ENCODE peak calls at places on chromosomes 11 and 22, in seven cellular contexts. One of them, this sample, is unnamed.

GRCh38 chr11:8338138-8338537 is 74.5 kb upstream of the LMO1 start:
- DNase-seq in IMR-90: peak; percentile 12
- DNase-seq in tibial nerve: no peak
- DNase-seq in lung: no peak
- DNase-seq in hepatocyte: peak; percentile 57
- DNase-seq in astrocyte: no peak
- DNase-seq in fibroblast of lung: peak; percentile 19
- DNase-seq in this sample: peak; percentile 95

GRCh38 chr11:117933930-117934329 is 4.7 kb upstream of the TMPRSS13 start:
- DNase-seq in IMR-90: no peak
- DNase-seq in tibial nerve: no peak
- DNase-seq in lung: no peak
- DNase-seq in hepatocyte: no peak
- DNase-seq in astrocyte: no peak
- DNase-seq in fibroblast of lung: no peak
- DNase-seq in this sample: peak; percentile 71

GRCh38 chr11:95257596-95257995 is 26.6 kb upstream of the SESN3 start:
- DNase-seq in IMR-90: no peak
- DNase-seq in tibial nerve: no peak
- DNase-seq in lung: no peak
- DNase-seq in hepatocyte: no peak
- DNase-seq in astrocyte: no peak
- DNase-seq in fibroblast of lung: no peak
- DNase-seq in this sample: no peak

GRCh38 chr22:45312415-45312814 is 2.7 kb downstream of the FAM118A start:
- DNase-seq in IMR-90: no peak
- DNase-seq in tibial nerve: no peak
- DNase-seq in lung: no peak
- DNase-seq in hepatocyte: no peak
- DNase-seq in astrocyte: no peak
- DNase-seq in fibroblast of lung: no peak
- DNase-seq in this sample: no peak

GRCh38 chr11:126561327-126561893 is 205.9 kb downstream of the ST3GAL4 start:
- DNase-seq in IMR-90: peak; percentile 69
- DNase-seq in tibial nerve: peak; percentile 26
- DNase-seq in lung: no peak
- DNase-seq in hepatocyte: peak; percentile 86
- DNase-seq in astrocyte: peak; percentile 51
- DNase-seq in fibroblast of lung: peak; percentile 65
- DNase-seq in this sample: peak; percentile 79

GRCh38 chr11:60241786-60242185 is 1.2 kb downstream of the MS4A4E start:
- DNase-seq in IMR-90: no peak
- DNase-seq in tibial nerve: no peak
- DNase-seq in lung: no peak
- DNase-seq in hepatocyte: no peak
- DNase-seq in astrocyte: no peak
- DNase-seq in fibroblast of lung: no peak
- DNase-seq in this sample: no peak

GRCh38 chr22:26585104-26585790 is 4.7 kb downstream of the TPST2 start:
- DNase-seq in IMR-90: peak; percentile 79
- DNase-seq in tibial nerve: no peak
- DNase-seq in lung: peak; percentile 56
- DNase-seq in hepatocyte: peak; percentile 62
- DNase-seq in astrocyte: peak; percentile 72
- DNase-seq in fibroblast of lung: peak; percentile 80
- DNase-seq in this sample: no peak

GRCh38 chr11:129115652-129116585 is 76.2 kb downstream of the ARHGAP32 start:
- DNase-seq in IMR-90: peak; percentile 78
- DNase-seq in tibial nerve: no peak
- DNase-seq in lung: no peak
- DNase-seq in hepatocyte: peak; percentile 23
- DNase-seq in astrocyte: peak; percentile 73
- DNase-seq in fibroblast of lung: peak; percentile 73
- DNase-seq in this sample: no peak

GRCh38 chr11:130168105-130168504 is 8.5 kb downstream of the ST14 start:
- DNase-seq in IMR-90: peak; percentile 88
- DNase-seq in tibial nerve: no peak
- DNase-seq in lung: no peak
- DNase-seq in hepatocyte: no peak
- DNase-seq in astrocyte: peak; percentile 77
- DNase-seq in fibroblast of lung: peak; percentile 54
- DNase-seq in this sample: no peak
- H3K4me3 ChIP-seq in IMR-90: no peak overlapping the region
- H3K4me3 ChIP-seq in tibial nerve: no peak overlapping the region
- H3K4me3 ChIP-seq in lung: no peak overlapping the region
- H3K4me3 ChIP-seq in hepatocyte: no peak overlapping the region
- H3K4me3 ChIP-seq in astrocyte: no peak overlapping the region
- H3K4me3 ChIP-seq in fibroblast of lung: no peak overlapping the region
- H3K4me3 ChIP-seq in this sample: no peak overlapping the region

DNA sequence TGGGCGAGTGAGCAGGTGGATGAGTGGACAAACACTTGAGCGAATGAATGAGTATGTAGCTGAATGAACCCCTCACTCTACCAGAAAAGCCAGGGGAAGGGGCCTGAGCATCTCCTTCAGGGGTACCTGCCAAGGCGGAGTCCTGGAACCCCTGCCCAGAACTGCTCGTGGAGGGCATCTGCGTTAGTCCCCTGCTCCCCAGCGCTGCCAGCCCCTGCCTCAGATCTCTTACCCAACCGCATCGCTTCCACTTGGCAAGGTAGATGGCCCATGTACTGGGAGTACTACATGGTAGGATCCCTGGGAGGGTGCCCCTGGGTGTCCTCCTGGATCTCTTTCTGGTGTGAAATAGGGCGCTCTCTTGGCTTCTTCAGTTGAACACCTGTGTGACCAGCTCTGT is 7.4 kb upstream of the ANO1 start:
- DNase-seq in IMR-90: no peak
- DNase-seq in tibial nerve: no peak
- DNase-seq in lung: no peak
- DNase-seq in hepatocyte: no peak
- DNase-seq in astrocyte: no peak
- DNase-seq in fibroblast of lung: no peak
- DNase-seq in this sample: no peak
- H3K27me3 ChIP-seq in IMR-90: peaks cover 2% of the 10 kb centered on the region
- H3K27me3 ChIP-seq in tibial nerve: peaks cover 54% of the 10 kb centered on the region
- H3K27me3 ChIP-seq in lung: no peaks in the 10 kb centered on the region
- H3K27me3 ChIP-seq in hepatocyte: peaks cover 34% of the 10 kb centered on the region
- H3K27me3 ChIP-seq in astrocyte: peaks cover 23% of the 10 kb centered on the region
- H3K27me3 ChIP-seq in fibroblast of lung: peaks cover 11% of the 10 kb centered on the region
- H3K27me3 ChIP-seq in this sample: peaks cover 15% of the 10 kb centered on the region

GRCh38 chr11:848988-849824 is 6.6 kb downstream of the TSPAN4 start:
- DNase-seq in IMR-90: no peak
- DNase-seq in tibial nerve: no peak
- DNase-seq in lung: no peak
- DNase-seq in hepatocyte: peak; percentile 58
- DNase-seq in astrocyte: no peak
- DNase-seq in fibroblast of lung: no peak
- DNase-seq in this sample: peak; percentile 100
- H3K36me3 ChIP-seq in IMR-90: peaks cover 2% of the 10 kb centered on the region
- H3K36me3 ChIP-seq in tibial nerve: peaks cover 22% of the 10 kb centered on the region
- H3K36me3 ChIP-seq in lung: peaks cover 24% of the 10 kb centered on the region
- H3K36me3 ChIP-seq in hepatocyte: no peaks in the 10 kb centered on the region
- H3K36me3 ChIP-seq in astrocyte: no peaks in the 10 kb centered on the region
- H3K36me3 ChIP-seq in fibroblast of lung: peaks cover 4% of the 10 kb centered on the region
- H3K36me3 ChIP-seq in this sample: no peaks in the 10 kb centered on the region

DNA sequence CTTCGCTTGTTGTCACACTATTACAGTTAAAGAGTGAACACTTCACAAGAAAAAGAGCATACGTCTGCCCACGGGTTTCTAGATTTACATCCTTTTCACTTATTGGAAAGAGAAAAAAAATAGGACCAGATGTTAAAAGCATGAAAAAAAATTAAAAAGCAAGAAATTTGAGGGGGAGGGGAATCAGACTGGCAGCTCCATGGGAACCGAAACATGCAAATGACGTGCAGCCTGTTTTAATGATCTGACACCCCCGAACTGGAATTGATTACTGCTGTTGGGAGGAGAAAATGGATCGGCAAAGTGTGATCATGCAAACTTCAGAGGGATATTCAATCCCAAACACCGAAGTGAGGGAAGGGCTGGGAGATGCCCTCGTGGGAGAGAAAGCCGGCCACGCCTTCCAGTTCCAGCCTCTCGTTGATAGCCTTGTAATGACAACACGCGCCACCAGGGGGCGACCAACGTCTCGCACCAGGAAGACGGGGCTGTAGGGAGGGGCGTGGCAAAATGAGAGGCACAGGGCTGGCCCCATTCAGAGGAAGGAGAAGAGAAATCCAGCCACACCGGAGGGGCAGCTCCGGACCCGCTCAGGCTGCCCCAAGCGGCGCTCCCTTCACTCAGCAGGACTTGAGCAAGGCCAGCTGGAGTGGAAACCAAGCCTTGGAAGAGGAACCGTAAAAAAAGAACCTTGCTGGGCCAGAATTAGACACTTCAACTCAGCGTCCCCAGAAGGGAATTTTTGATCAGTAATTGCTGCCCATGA is 53.8 kb upstream of the SYT13 start:
- DNase-seq in IMR-90: peak; percentile 68
- DNase-seq in tibial nerve: peak; percentile 96
- DNase-seq in lung: peak; percentile 95
- DNase-seq in hepatocyte: peak; percentile 94
- DNase-seq in astrocyte: peak; percentile 56
- DNase-seq in fibroblast of lung: peak; percentile 87
- DNase-seq in this sample: peak; percentile 95
- H3K4me3 ChIP-seq in IMR-90: no peak overlapping the region
- H3K4me3 ChIP-seq in tibial nerve: peak overlapping the region; percentile 24
- H3K4me3 ChIP-seq in lung: no peak overlapping the region
- H3K4me3 ChIP-seq in hepatocyte: no peak overlapping the region
- H3K4me3 ChIP-seq in astrocyte: no peak overlapping the region
- H3K4me3 ChIP-seq in fibroblast of lung: no peak overlapping the region
- H3K4me3 ChIP-seq in this sample: peak overlapping the region; percentile 15

GRCh38 chr11:64644348-64645242 is 53.6 kb downstream of the SLC22A12 start:
- DNase-seq in IMR-90: no peak
- DNase-seq in tibial nerve: no peak
- DNase-seq in lung: no peak
- DNase-seq in hepatocyte: peak; percentile 30
- DNase-seq in astrocyte: no peak
- DNase-seq in fibroblast of lung: no peak
- DNase-seq in this sample: peak; percentile 86

GRCh38 chr11:64642418-64642735 is 51.4 kb downstream of the SLC22A12 start:
- DNase-seq in IMR-90: no peak
- DNase-seq in tibial nerve: no peak
- DNase-seq in lung: no peak
- DNase-seq in hepatocyte: no peak
- DNase-seq in astrocyte: no peak
- DNase-seq in fibroblast of lung: no peak
- DNase-seq in this sample: no peak

GRCh38 chr11:64643927-64644326 is 52.9 kb downstream of the SLC22A12 start:
- DNase-seq in IMR-90: no peak
- DNase-seq in tibial nerve: no peak
- DNase-seq in lung: no peak
- DNase-seq in hepatocyte: no peak
- DNase-seq in astrocyte: no peak
- DNase-seq in fibroblast of lung: no peak
- DNase-seq in this sample: no peak

GRCh38 chr11:64642876-64643257 is 51.8 kb downstream of the SLC22A12 start:
- DNase-seq in IMR-90: no peak
- DNase-seq in tibial nerve: no peak
- DNase-seq in lung: no peak
- DNase-seq in hepatocyte: no peak
- DNase-seq in astrocyte: no peak
- DNase-seq in fibroblast of lung: no peak
- DNase-seq in this sample: peak; percentile 76

DNA sequence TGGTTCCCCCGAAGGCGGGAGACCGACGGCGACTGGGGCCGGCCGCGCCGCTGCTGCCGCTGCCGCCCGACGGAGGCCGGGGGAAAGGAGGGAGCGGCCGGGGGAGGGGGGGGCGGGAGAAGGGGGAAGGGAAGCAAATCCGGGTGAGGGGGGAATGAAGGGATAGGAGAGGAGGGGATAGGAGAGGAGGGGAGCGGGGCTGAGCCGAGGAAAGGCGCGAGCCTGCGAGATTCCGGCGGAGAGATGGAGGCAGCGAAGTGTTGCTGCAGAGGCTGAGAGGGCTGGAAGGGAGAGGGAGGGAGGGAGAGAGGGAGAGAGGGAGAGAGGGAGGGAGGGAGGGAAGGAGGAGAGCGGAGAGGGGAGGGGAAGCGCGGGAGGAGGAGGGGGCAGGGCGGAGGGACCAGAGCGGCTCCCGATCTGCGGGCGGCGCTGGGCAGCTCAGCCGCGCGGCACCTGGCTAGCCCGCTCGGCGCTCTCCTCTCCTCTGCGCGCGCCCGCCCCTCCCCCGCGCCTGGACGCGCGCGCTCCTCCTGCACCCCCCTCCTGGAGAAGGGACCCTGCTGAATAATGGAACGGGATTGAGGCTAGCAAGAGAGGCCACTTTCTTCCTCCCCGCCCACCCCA is 52.4 kb downstream of the SLC22A12 start:
- DNase-seq in IMR-90: no peak
- DNase-seq in tibial nerve: no peak
- DNase-seq in lung: no peak
- DNase-seq in hepatocyte: peak; percentile 55
- DNase-seq in astrocyte: no peak
- DNase-seq in fibroblast of lung: no peak
- DNase-seq in this sample: peak; percentile 96
- H3K27me3 ChIP-seq in IMR-90: peaks cover 90% of the 10 kb centered on the region
- H3K27me3 ChIP-seq in tibial nerve: peaks cover 63% of the 10 kb centered on the region
- H3K27me3 ChIP-seq in lung: no peaks in the 10 kb centered on the region
- H3K27me3 ChIP-seq in hepatocyte: peaks cover 80% of the 10 kb centered on the region
- H3K27me3 ChIP-seq in astrocyte: peaks cover 60% of the 10 kb centered on the region
- H3K27me3 ChIP-seq in fibroblast of lung: peaks cover 50% of the 10 kb centered on the region
- H3K27me3 ChIP-seq in this sample: peaks cover 78% of the 10 kb centered on the region

GRCh38 chr22:24029304-24029703 is 18.2 kb downstream of the CABIN1 start:
- DNase-seq in IMR-90: no peak
- DNase-seq in tibial nerve: no peak
- DNase-seq in lung: no peak
- DNase-seq in hepatocyte: no peak
- DNase-seq in astrocyte: no peak
- DNase-seq in fibroblast of lung: no peak
- DNase-seq in this sample: no peak
- H3K36me3 ChIP-seq in IMR-90: peaks cover 3% of the 10 kb centered on the region
- H3K36me3 ChIP-seq in tibial nerve: peaks cover 16% of the 10 kb centered on the region
- H3K36me3 ChIP-seq in lung: peaks cover 9% of the 10 kb centered on the region
- H3K36me3 ChIP-seq in hepatocyte: no peaks in the 10 kb centered on the region
- H3K36me3 ChIP-seq in astrocyte: no peaks in the 10 kb centered on the region
- H3K36me3 ChIP-seq in fibroblast of lung: no peaks in the 10 kb centered on the region
- H3K36me3 ChIP-seq in this sample: no peaks in the 10 kb centered on the region

This sample was measured in H7.